ENCODE peak calls at places on chromosomes 5 and 9, in four cellular contexts. R is Panc1, B is ovary, L is sigmoid colon. V is an unnamed sample.

GRCh38 chr5:31413030-31413812 is 118.7 kb downstream of the DROSHA start:
- DNase-seq in R (no peak), B (no peak), L (no peak), V (no peak)

GRCh38 chr9:35158501-35159280 is 3.1 kb upstream of the UNC13B start:
- DNase-seq in R (no peak), B (no peak), L (no peak), V (no peak)

GRCh38 chr5:140246378-140247122 is 56.4 kb downstream of the PFDN1 start:
- DNase-seq in R (no peak), B (peak; percentile 66), L (peak; percentile 89), V (no peak)

GRCh38 chr5:180209137-180209581 is at the start of gene RASGEF1C:
- DNase-seq in R (no peak), B (peak; percentile 77), L (no peak), V (peak; percentile 41)

GRCh38 chr9:129176786-129177442 is 1.1 kb downstream of the IER5L start:
- DNase-seq in R (no peak), B (peak; percentile 70), L (peak; percentile 77), V (peak; percentile 59)

GRCh38 chr5:69136296-69136695 is 30.7 kb upstream of the CCNB1 start:
- DNase-seq in R (no peak), B (no peak), L (no peak), V (no peak)

GRCh38 chr5:20276061-20276958 is 288.3 kb upstream of the CDH18 start:
- DNase-seq in R (peak; percentile 67), B (no peak), L (no peak), V (no peak)

GRCh38 chr9:16048129-16048528 is 495.3 kb downstream of the CCDC171 start:
- DNase-seq in R (no peak), B (no peak), L (no peak), V (no peak)

GRCh38 chr5:147759441-147759840 is 23.1 kb downstream of the JAKMIP2 start:
- DNase-seq in R (no peak), B (no peak), L (no peak), V (no peak)
- H3K4me1 ChIP-seq in R (no peaks in the 10 kb centered on the region), B (no peaks in the 10 kb centered on the region), L (no peaks in the 10 kb centered on the region), V (no peaks in the 10 kb centered on the region)

GRCh38 chr9:71766663-71767062 is 1.6 kb downstream of the CEMIP2 start:
- DNase-seq in R (no peak), B (no peak), L (no peak), V (no peak)

GRCh38 chr9:71769175-71770165 is 1.2 kb upstream of the CEMIP2 start:
- DNase-seq in R (no peak), B (peak; percentile 75), L (peak; percentile 91), V (peak; percentile 96)

GRCh38 chr9:71767421-71768321 is 642 bp downstream of the CEMIP2 start:
- DNase-seq in R (no peak), B (peak; percentile 44), L (peak; percentile 69), V (peak; percentile 66)

GRCh38 chr9:71765693-71766092 is 2.6 kb downstream of the CEMIP2 start:
- DNase-seq in R (no peak), B (no peak), L (no peak), V (no peak)

GRCh38 chr9:71768388-71769174 is at the start of gene CEMIP2:
- DNase-seq in R (no peak), B (peak; percentile 92), L (peak; percentile 95), V (peak; percentile 95)
- TF ChIP-seq CTCF in R (peak; percentile 70), B (no peak), L (no peak), V (no peak)

GRCh38 chr5:1879292-1880263 is 3.1 kb downstream of the IRX4 start:
- DNase-seq in R (no peak), B (no peak), L (no peak), V (no peak)
- H3K27me3 ChIP-seq in R (no peaks in the 10 kb centered on the region), B (peaks cover 2% of the 10 kb centered on the region), L (peaks cover 99% of the 10 kb centered on the region), V (peaks cover 69% of the 10 kb centered on the region)

DNA sequence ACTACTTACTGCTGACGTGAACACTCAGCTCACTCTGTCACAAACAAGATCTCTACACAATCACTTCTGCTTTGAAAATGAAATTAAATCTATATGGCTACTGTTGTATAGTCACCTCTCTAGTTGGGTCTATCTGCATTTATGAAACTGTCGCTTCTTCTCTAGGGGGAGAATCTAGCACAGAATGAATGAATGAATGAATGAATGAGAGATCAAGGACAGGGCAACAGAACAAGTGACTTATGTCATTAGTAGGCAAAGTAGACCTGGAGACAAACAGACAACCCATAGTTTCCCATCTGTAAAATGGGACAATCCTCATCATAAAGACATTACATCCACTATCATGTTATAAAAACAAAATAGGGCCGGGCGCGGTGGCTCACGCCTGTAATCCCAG is 13.4 kb downstream of the PTCH1 start:
- DNase-seq in R (no peak), B (no peak), L (no peak), V (no peak)
- H3K4me1 ChIP-seq in R (peaks cover 15% of the 10 kb centered on the region), B (peaks cover 18% of the 10 kb centered on the region), L (peaks cover 33% of the 10 kb centered on the region), V (no peaks in the 10 kb centered on the region)

GRCh38 chr9:32703635-32704034 is 68.2 kb upstream of the TAF1L start:
- DNase-seq in R (peak; percentile 4), B (no peak), L (no peak), V (no peak)
- TF ChIP-seq CTCF in R (peak; percentile 51), B (no peak), L (no peak), V (no peak)

GRCh38 chr9:137875354-137875753 is 2.2 kb upstream of the CACNA1B start:
- DNase-seq in R (no peak), B (no peak), L (no peak), V (no peak)
- H3K27me3 ChIP-seq in R (no peaks in the 10 kb centered on the region), B (no peaks in the 10 kb centered on the region), L (peaks cover 36% of the 10 kb centered on the region), V (no peaks in the 10 kb centered on the region)